ENCODE peak calls at places on chromosomes 4 and X, in ten cellular contexts. One of them, this sample, is unnamed. For H3K4me1, the result is how much of the 10 kb centered on the place peaks cover.

GRCh38 chrX:119410027-119410819 is 11.1 kb downstream of the SLC25A43 start:
- DNase-seq in IMR-90: peak
- DNase-seq in upper lobe of left lung: no peak
- DNase-seq in A673: no peak
- DNase-seq in HCT116: peak
- DNase-seq in effector memory CD4-positive, alpha-beta T cell: no peak
- DNase-seq in CD8-positive, alpha-beta memory T cell: no peak
- DNase-seq in mammary epithelial cell: peak
- DNase-seq in stomach: peak
- DNase-seq in mucosa of descending colon: peak
- DNase-seq in this sample: no peak

GRCh38 chrX:68945603-68946228 is 116.9 kb downstream of the EFNB1 start:
- DNase-seq in IMR-90: peak
- DNase-seq in upper lobe of left lung: no peak
- DNase-seq in A673: peak
- DNase-seq in HCT116: no peak
- DNase-seq in effector memory CD4-positive, alpha-beta T cell: no peak
- DNase-seq in CD8-positive, alpha-beta memory T cell: no peak
- DNase-seq in mammary epithelial cell: no peak
- DNase-seq in stomach: no peak
- DNase-seq in mucosa of descending colon: no peak
- DNase-seq in this sample: no peak

GRCh38 chr4:53098681-53099121 is 236.6 kb downstream of the RASL11B start:
- DNase-seq in IMR-90: peak
- DNase-seq in upper lobe of left lung: no peak
- DNase-seq in A673: no peak
- DNase-seq in HCT116: no peak
- DNase-seq in effector memory CD4-positive, alpha-beta T cell: no peak
- DNase-seq in CD8-positive, alpha-beta memory T cell: no peak
- DNase-seq in mammary epithelial cell: peak
- DNase-seq in stomach: no peak
- DNase-seq in mucosa of descending colon: no peak
- DNase-seq in this sample: no peak

GRCh38 chr4:89814362-89814761 is 22.6 kb downstream of the SNCA start:
- DNase-seq in IMR-90: no peak
- DNase-seq in upper lobe of left lung: no peak
- DNase-seq in A673: no peak
- DNase-seq in HCT116: no peak
- DNase-seq in effector memory CD4-positive, alpha-beta T cell: no peak
- DNase-seq in CD8-positive, alpha-beta memory T cell: no peak
- DNase-seq in mammary epithelial cell: no peak
- DNase-seq in stomach: no peak
- DNase-seq in mucosa of descending colon: no peak
- DNase-seq in this sample: no peak

GRCh38 chrX:122439836-122440235 is 744.2 kb upstream of the GRIA3 start:
- DNase-seq in IMR-90: no peak
- DNase-seq in upper lobe of left lung: no peak
- DNase-seq in A673: no peak
- DNase-seq in HCT116: no peak
- DNase-seq in effector memory CD4-positive, alpha-beta T cell: no peak
- DNase-seq in CD8-positive, alpha-beta memory T cell: no peak
- DNase-seq in mammary epithelial cell: no peak
- DNase-seq in stomach: no peak
- DNase-seq in mucosa of descending colon: no peak
- DNase-seq in this sample: no peak

GRCh38 chr4:159290321-159291030 is 187.6 kb downstream of the RAPGEF2 start:
- DNase-seq in IMR-90: peak
- DNase-seq in upper lobe of left lung: no peak
- DNase-seq in A673: no peak
- DNase-seq in HCT116: no peak
- DNase-seq in effector memory CD4-positive, alpha-beta T cell: no peak
- DNase-seq in CD8-positive, alpha-beta memory T cell: no peak
- DNase-seq in mammary epithelial cell: peak
- DNase-seq in stomach: no peak
- DNase-seq in mucosa of descending colon: no peak
- DNase-seq in this sample: no peak

GRCh38 chrX:51894697-51895336 is 1.4 kb downstream of the MAGED1 start:
- DNase-seq in IMR-90: peak
- DNase-seq in upper lobe of left lung: peak
- DNase-seq in A673: peak
- DNase-seq in HCT116: no peak
- DNase-seq in effector memory CD4-positive, alpha-beta T cell: no peak
- DNase-seq in CD8-positive, alpha-beta memory T cell: peak
- DNase-seq in mammary epithelial cell: no peak
- DNase-seq in stomach: no peak
- DNase-seq in mucosa of descending colon: peak
- DNase-seq in this sample: no peak

GRCh38 chr4:169039271-169039954 is 29.4 kb upstream of the CBR4 start:
- DNase-seq in IMR-90: no peak
- DNase-seq in upper lobe of left lung: no peak
- DNase-seq in A673: no peak
- DNase-seq in HCT116: no peak
- DNase-seq in effector memory CD4-positive, alpha-beta T cell: no peak
- DNase-seq in CD8-positive, alpha-beta memory T cell: no peak
- DNase-seq in mammary epithelial cell: no peak
- DNase-seq in stomach: no peak
- DNase-seq in mucosa of descending colon: no peak
- DNase-seq in this sample: no peak

GRCh38 chr4:102761478-102761790 is 666 bp upstream of the MANBA start:
- DNase-seq in IMR-90: peak
- DNase-seq in upper lobe of left lung: no peak
- DNase-seq in A673: no peak
- DNase-seq in HCT116: no peak
- DNase-seq in effector memory CD4-positive, alpha-beta T cell: no peak
- DNase-seq in CD8-positive, alpha-beta memory T cell: no peak
- DNase-seq in mammary epithelial cell: no peak
- DNase-seq in stomach: no peak
- DNase-seq in mucosa of descending colon: no peak
- DNase-seq in this sample: no peak

GRCh38 chrX:41336447-41336846 is 2.5 kb downstream of the DDX3X start:
- DNase-seq in IMR-90: no peak
- DNase-seq in upper lobe of left lung: no peak
- DNase-seq in A673: no peak
- DNase-seq in HCT116: no peak
- DNase-seq in effector memory CD4-positive, alpha-beta T cell: no peak
- DNase-seq in CD8-positive, alpha-beta memory T cell: no peak
- DNase-seq in mammary epithelial cell: no peak
- DNase-seq in stomach: no peak
- DNase-seq in mucosa of descending colon: no peak
- DNase-seq in this sample: no peak

GRCh38 chrX:55135171-55135570 is 46.4 kb downstream of the PAGE2 start:
- DNase-seq in IMR-90: peak
- DNase-seq in upper lobe of left lung: no peak
- DNase-seq in A673: peak
- DNase-seq in HCT116: peak
- DNase-seq in effector memory CD4-positive, alpha-beta T cell: no peak
- DNase-seq in CD8-positive, alpha-beta memory T cell: peak
- DNase-seq in mammary epithelial cell: peak
- DNase-seq in stomach: peak
- DNase-seq in mucosa of descending colon: peak
- DNase-seq in this sample: no peak

GRCh38 chrX:78019586-78020483 is 50.4 kb upstream of the PGAM4 start:
- DNase-seq in IMR-90: no peak
- DNase-seq in upper lobe of left lung: no peak
- DNase-seq in A673: no peak
- DNase-seq in HCT116: no peak
- DNase-seq in effector memory CD4-positive, alpha-beta T cell: no peak
- DNase-seq in CD8-positive, alpha-beta memory T cell: no peak
- DNase-seq in mammary epithelial cell: no peak
- DNase-seq in stomach: no peak
- DNase-seq in mucosa of descending colon: no peak
- DNase-seq in this sample: no peak

GRCh38 chr4:41399191-41399590 is 138.8 kb upstream of the LIMCH1 start:
- DNase-seq in IMR-90: no peak
- DNase-seq in upper lobe of left lung: no peak
- DNase-seq in A673: no peak
- DNase-seq in HCT116: no peak
- DNase-seq in effector memory CD4-positive, alpha-beta T cell: no peak
- DNase-seq in CD8-positive, alpha-beta memory T cell: no peak
- DNase-seq in mammary epithelial cell: no peak
- DNase-seq in stomach: no peak
- DNase-seq in mucosa of descending colon: no peak
- DNase-seq in this sample: no peak

GRCh38 chrX:153763989-153764755 is at the start of gene PLXNB3:
- DNase-seq in IMR-90: peak
- DNase-seq in upper lobe of left lung: peak
- DNase-seq in A673: peak
- DNase-seq in HCT116: peak
- DNase-seq in effector memory CD4-positive, alpha-beta T cell: peak
- DNase-seq in CD8-positive, alpha-beta memory T cell: peak
- DNase-seq in mammary epithelial cell: peak
- DNase-seq in stomach: peak
- DNase-seq in mucosa of descending colon: peak
- DNase-seq in this sample: peak

GRCh38 chr4:109611045-109611616 is 51.1 kb downstream of the MCUB start:
- DNase-seq in IMR-90: peak
- DNase-seq in upper lobe of left lung: no peak
- DNase-seq in A673: no peak
- DNase-seq in HCT116: no peak
- DNase-seq in effector memory CD4-positive, alpha-beta T cell: no peak
- DNase-seq in CD8-positive, alpha-beta memory T cell: no peak
- DNase-seq in mammary epithelial cell: no peak
- DNase-seq in stomach: no peak
- DNase-seq in mucosa of descending colon: no peak
- DNase-seq in this sample: no peak

DNA sequence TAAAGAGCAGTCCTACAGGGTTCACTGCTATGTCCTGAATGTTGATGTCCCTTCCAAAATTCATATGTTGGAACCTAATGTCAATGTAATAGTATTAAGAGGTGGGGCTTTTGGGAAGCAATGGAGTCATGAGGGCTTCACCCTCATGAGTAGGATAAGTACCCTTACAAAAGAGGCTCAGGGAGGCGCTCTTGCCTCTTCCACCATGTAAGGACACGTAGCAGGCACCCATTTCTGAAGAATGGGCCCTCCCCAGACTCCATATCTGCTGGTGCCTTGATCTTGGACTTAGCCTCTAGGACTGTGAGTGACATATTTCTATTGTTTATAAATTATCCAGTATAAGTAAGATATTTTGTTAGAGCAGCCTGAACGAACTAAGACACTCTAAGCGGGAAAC is 15.8 kb downstream of the MED28 start:
- DNase-seq in IMR-90: no peak
- DNase-seq in upper lobe of left lung: no peak
- DNase-seq in A673: no peak
- DNase-seq in HCT116: no peak
- DNase-seq in effector memory CD4-positive, alpha-beta T cell: no peak
- DNase-seq in CD8-positive, alpha-beta memory T cell: no peak
- DNase-seq in mammary epithelial cell: no peak
- DNase-seq in stomach: no peak
- DNase-seq in mucosa of descending colon: no peak
- DNase-seq in this sample: no peak
- H3K4me1 ChIP-seq in IMR-90: under half
- H3K4me1 ChIP-seq in upper lobe of left lung: under half
- H3K4me1 ChIP-seq in A673: under half
- H3K4me1 ChIP-seq in HCT116: under half
- H3K4me1 ChIP-seq in effector memory CD4-positive, alpha-beta T cell: under half
- H3K4me1 ChIP-seq in CD8-positive, alpha-beta memory T cell: under half
- H3K4me1 ChIP-seq in mammary epithelial cell: under half
- H3K4me1 ChIP-seq in stomach: under half
- H3K4me1 ChIP-seq in mucosa of descending colon: under half
- H3K4me1 ChIP-seq in this sample: under half

GRCh38 chr4:6941796-6942195 is 32.2 kb downstream of the TBC1D14 start:
- DNase-seq in IMR-90: no peak
- DNase-seq in upper lobe of left lung: no peak
- DNase-seq in A673: no peak
- DNase-seq in HCT116: no peak
- DNase-seq in effector memory CD4-positive, alpha-beta T cell: no peak
- DNase-seq in CD8-positive, alpha-beta memory T cell: no peak
- DNase-seq in mammary epithelial cell: peak
- DNase-seq in stomach: no peak
- DNase-seq in mucosa of descending colon: peak
- DNase-seq in this sample: no peak
- H3K4me1 ChIP-seq in IMR-90: under half
- H3K4me1 ChIP-seq in upper lobe of left lung: half or more
- H3K4me1 ChIP-seq in A673: under half
- H3K4me1 ChIP-seq in HCT116: under half
- H3K4me1 ChIP-seq in effector memory CD4-positive, alpha-beta T cell: under half
- H3K4me1 ChIP-seq in CD8-positive, alpha-beta memory T cell: half or more
- H3K4me1 ChIP-seq in mammary epithelial cell: under half
- H3K4me1 ChIP-seq in stomach: half or more
- H3K4me1 ChIP-seq in mucosa of descending colon: half or more
- H3K4me1 ChIP-seq in this sample: under half

GRCh38 chr4:4945021-4945420 is 74.2 kb downstream of the CYTL1 start:
- DNase-seq in IMR-90: no peak
- DNase-seq in upper lobe of left lung: no peak
- DNase-seq in A673: no peak
- DNase-seq in HCT116: no peak
- DNase-seq in effector memory CD4-positive, alpha-beta T cell: no peak
- DNase-seq in CD8-positive, alpha-beta memory T cell: no peak
- DNase-seq in mammary epithelial cell: no peak
- DNase-seq in stomach: no peak
- DNase-seq in mucosa of descending colon: no peak
- DNase-seq in this sample: no peak
- H3K4me1 ChIP-seq in IMR-90: under half
- H3K4me1 ChIP-seq in upper lobe of left lung: under half
- H3K4me1 ChIP-seq in A673: under half
- H3K4me1 ChIP-seq in HCT116: under half
- H3K4me1 ChIP-seq in effector memory CD4-positive, alpha-beta T cell: under half
- H3K4me1 ChIP-seq in CD8-positive, alpha-beta memory T cell: under half
- H3K4me1 ChIP-seq in mammary epithelial cell: under half
- H3K4me1 ChIP-seq in stomach: under half
- H3K4me1 ChIP-seq in mucosa of descending colon: under half
- H3K4me1 ChIP-seq in this sample: under half

GRCh38 chr4:173177232-173177631 is 8.6 kb downstream of the GALNT7 start:
- DNase-seq in IMR-90: no peak
- DNase-seq in upper lobe of left lung: no peak
- DNase-seq in A673: no peak
- DNase-seq in HCT116: no peak
- DNase-seq in effector memory CD4-positive, alpha-beta T cell: no peak
- DNase-seq in CD8-positive, alpha-beta memory T cell: no peak
- DNase-seq in mammary epithelial cell: no peak
- DNase-seq in stomach: no peak
- DNase-seq in mucosa of descending colon: no peak
- DNase-seq in this sample: no peak

GRCh38 chr4:173174184-173175156 is 5.9 kb downstream of the GALNT7 start:
- DNase-seq in IMR-90: no peak
- DNase-seq in upper lobe of left lung: no peak
- DNase-seq in A673: no peak
- DNase-seq in HCT116: no peak
- DNase-seq in effector memory CD4-positive, alpha-beta T cell: no peak
- DNase-seq in CD8-positive, alpha-beta memory T cell: no peak
- DNase-seq in mammary epithelial cell: no peak
- DNase-seq in stomach: no peak
- DNase-seq in mucosa of descending colon: no peak
- DNase-seq in this sample: no peak

GRCh38 chr4:173181769-173182374 is 13.3 kb downstream of the GALNT7 start:
- DNase-seq in IMR-90: peak
- DNase-seq in upper lobe of left lung: no peak
- DNase-seq in A673: no peak
- DNase-seq in HCT116: peak
- DNase-seq in effector memory CD4-positive, alpha-beta T cell: no peak
- DNase-seq in CD8-positive, alpha-beta memory T cell: no peak
- DNase-seq in mammary epithelial cell: peak
- DNase-seq in stomach: no peak
- DNase-seq in mucosa of descending colon: no peak
- DNase-seq in this sample: no peak

GRCh38 chr4:173176010-173176409 is 7.4 kb downstream of the GALNT7 start:
- DNase-seq in IMR-90: no peak
- DNase-seq in upper lobe of left lung: no peak
- DNase-seq in A673: no peak
- DNase-seq in HCT116: no peak
- DNase-seq in effector memory CD4-positive, alpha-beta T cell: no peak
- DNase-seq in CD8-positive, alpha-beta memory T cell: no peak
- DNase-seq in mammary epithelial cell: no peak
- DNase-seq in stomach: no peak
- DNase-seq in mucosa of descending colon: no peak
- DNase-seq in this sample: no peak

GRCh38 chr4:173178144-173178543 is 9.5 kb downstream of the GALNT7 start:
- DNase-seq in IMR-90: no peak
- DNase-seq in upper lobe of left lung: no peak
- DNase-seq in A673: no peak
- DNase-seq in HCT116: no peak
- DNase-seq in effector memory CD4-positive, alpha-beta T cell: no peak
- DNase-seq in CD8-positive, alpha-beta memory T cell: no peak
- DNase-seq in mammary epithelial cell: no peak
- DNase-seq in stomach: no peak
- DNase-seq in mucosa of descending colon: no peak
- DNase-seq in this sample: no peak
- H3K4me1 ChIP-seq in IMR-90: under half
- H3K4me1 ChIP-seq in upper lobe of left lung: under half
- H3K4me1 ChIP-seq in A673: half or more
- H3K4me1 ChIP-seq in HCT116: under half
- H3K4me1 ChIP-seq in effector memory CD4-positive, alpha-beta T cell: under half
- H3K4me1 ChIP-seq in CD8-positive, alpha-beta memory T cell: under half
- H3K4me1 ChIP-seq in mammary epithelial cell: under half
- H3K4me1 ChIP-seq in stomach: half or more
- H3K4me1 ChIP-seq in mucosa of descending colon: under half
- H3K4me1 ChIP-seq in this sample: under half